ENCODE peak calls at places on chromosomes 13 and 19, in four cellular contexts. I is posterior cingulate gyrus, Y is ELR, S is thyroid gland. U is an unnamed sample.

GRCh38 chr13:113623491-113624234 is 34.3 kb downstream of the ATP4B start:
- DNase-seq in Y (peak; percentile 35), I (no peak), S (no peak), U (no peak)

GRCh38 chr19:51030631-51031030 is 4.2 kb downstream of the KLK12 start:
- DNase-seq in Y (no peak), I (no peak), S (no peak), U (no peak)

GRCh38 chr13:48580185-48580803 is 47.4 kb upstream of the RCBTB2 start:
- DNase-seq in I (peak; percentile 63), S (peak; percentile 79), Y (peak; percentile 79), U (peak; percentile 93)

GRCh38 chr13:87120476-87120875 is 550.7 kb upstream of the SLITRK5 start:
- DNase-seq in S (no peak), Y (no peak), I (no peak), U (no peak)

GRCh38 chr13:21583496-21583895 is 20.5 kb downstream of the MICU2 start:
- DNase-seq in S (no peak), Y (peak; percentile 33), I (no peak), U (no peak)

GRCh38 chr13:50127017-50127725 is 111.9 kb downstream of the KCNRG start:
- DNase-seq in I (no peak), S (peak; percentile 59), Y (peak; percentile 35), U (no peak)

GRCh38 chr13:99370476-99371272 is 63.5 kb upstream of the GPR183 start:
- DNase-seq in I (no peak), S (no peak), Y (no peak), U (no peak)

GRCh38 chr13:48585456-48585840 is 52.6 kb upstream of the RCBTB2 start:
- DNase-seq in I (peak; percentile 53), Y (peak; percentile 44), S (peak; percentile 21), U (peak; percentile 81)

GRCh38 chr13:110448230-110448629 is 113.3 kb downstream of the RAB20 start:
- DNase-seq in S (no peak), I (no peak), Y (peak; percentile 96), U (no peak)

GRCh38 chr13:104773775-104774174 is 1707.6 kb upstream of the SLC10A2 start:
- DNase-seq in Y (peak; percentile 55), I (no peak), S (no peak), U (no peak)

GRCh38 chr19:16200776-16201391 is 3.2 kb downstream of the AP1M1 start:
- DNase-seq in I (no peak), Y (no peak), S (no peak), U (no peak)

U was measured in esophagus muscularis mucosa.